ENCODE peak calls at places on chromosomes 3 and 15, in five cellular contexts. One of them, this sample, is unnamed.

GRCh38 chr3:46717447-46718231 is at the start of gene PRSS50:
- DNase-seq in NCI-H748 treated with DMSO at 0.1 percent for 48 hours: no peak
- DNase-seq in activated CD8-positive, alpha-beta memory T cell treated with anti-CD3 and anti-CD28 coated beads, Interleukin-2, amount 50 U/mL, for 4 hours: no peak
- DNase-seq in AG09309: no peak
- DNase-seq in ACHN: peak
- DNase-seq in this sample: no peak

GRCh38 chr3:124107074-124107473 is 115.2 kb upstream of the ROPN1 start:
- DNase-seq in NCI-H748 treated with DMSO at 0.1 percent for 48 hours: no peak
- DNase-seq in ACHN: no peak
- DNase-seq in AG09309: peak
- DNase-seq in activated CD8-positive, alpha-beta memory T cell treated with anti-CD3 and anti-CD28 coated beads, Interleukin-2, amount 50 U/mL, for 4 hours: no peak
- DNase-seq in this sample: no peak

GRCh38 chr3:152185941-152186630 is 82.6 kb upstream of the MBNL1 start:
- DNase-seq in NCI-H748 treated with DMSO at 0.1 percent for 48 hours: no peak
- DNase-seq in ACHN: no peak
- DNase-seq in activated CD8-positive, alpha-beta memory T cell treated with anti-CD3 and anti-CD28 coated beads, Interleukin-2, amount 50 U/mL, for 4 hours: no peak
- DNase-seq in AG09309: peak
- DNase-seq in this sample: no peak

GRCh38 chr3:124504332-124505059 is 225.8 kb upstream of the UMPS start:
- DNase-seq in NCI-H748 treated with DMSO at 0.1 percent for 48 hours: no peak
- DNase-seq in AG09309: peak
- DNase-seq in activated CD8-positive, alpha-beta memory T cell treated with anti-CD3 and anti-CD28 coated beads, Interleukin-2, amount 50 U/mL, for 4 hours: no peak
- DNase-seq in ACHN: no peak
- DNase-seq in this sample: no peak

GRCh38 chr3:11377726-11378125 is 105.5 kb downstream of the ATG7 start:
- DNase-seq in ACHN: no peak
- DNase-seq in AG09309: no peak
- DNase-seq in NCI-H748 treated with DMSO at 0.1 percent for 48 hours: no peak
- DNase-seq in activated CD8-positive, alpha-beta memory T cell treated with anti-CD3 and anti-CD28 coated beads, Interleukin-2, amount 50 U/mL, for 4 hours: no peak
- DNase-seq in this sample: no peak

GRCh38 chr3:86954226-86954625 is 36.7 kb downstream of the VGLL3 start:
- DNase-seq in ACHN: no peak
- DNase-seq in AG09309: no peak
- DNase-seq in activated CD8-positive, alpha-beta memory T cell treated with anti-CD3 and anti-CD28 coated beads, Interleukin-2, amount 50 U/mL, for 4 hours: no peak
- DNase-seq in NCI-H748 treated with DMSO at 0.1 percent for 48 hours: no peak
- DNase-seq in this sample: no peak

GRCh38 chr3:94272030-94272429 is 209.2 kb downstream of the NSUN3 start:
- DNase-seq in NCI-H748 treated with DMSO at 0.1 percent for 48 hours: no peak
- DNase-seq in activated CD8-positive, alpha-beta memory T cell treated with anti-CD3 and anti-CD28 coated beads, Interleukin-2, amount 50 U/mL, for 4 hours: no peak
- DNase-seq in AG09309: no peak
- DNase-seq in ACHN: no peak
- DNase-seq in this sample: no peak

GRCh38 chr3:67561995-67562394 is 92.4 kb downstream of the SUCLG2 start:
- DNase-seq in AG09309: no peak
- DNase-seq in activated CD8-positive, alpha-beta memory T cell treated with anti-CD3 and anti-CD28 coated beads, Interleukin-2, amount 50 U/mL, for 4 hours: no peak
- DNase-seq in ACHN: no peak
- DNase-seq in NCI-H748 treated with DMSO at 0.1 percent for 48 hours: no peak
- DNase-seq in this sample: no peak

GRCh38 chr15:83282859-83283812 is 1.3 kb downstream of the BNC1 start:
- DNase-seq in AG09309: no peak
- DNase-seq in ACHN: peak
- DNase-seq in activated CD8-positive, alpha-beta memory T cell treated with anti-CD3 and anti-CD28 coated beads, Interleukin-2, amount 50 U/mL, for 4 hours: no peak
- DNase-seq in NCI-H748 treated with DMSO at 0.1 percent for 48 hours: no peak
- DNase-seq in this sample: no peak

GRCh38 chr3:195255176-195255500 is 15.8 kb downstream of the XXYLT1 start:
- DNase-seq in AG09309: no peak
- DNase-seq in activated CD8-positive, alpha-beta memory T cell treated with anti-CD3 and anti-CD28 coated beads, Interleukin-2, amount 50 U/mL, for 4 hours: no peak
- DNase-seq in NCI-H748 treated with DMSO at 0.1 percent for 48 hours: no peak
- DNase-seq in ACHN: no peak
- DNase-seq in this sample: no peak

GRCh38 chr15:68820589-68821189 is at the start of gene ANP32A:
- DNase-seq in activated CD8-positive, alpha-beta memory T cell treated with anti-CD3 and anti-CD28 coated beads, Interleukin-2, amount 50 U/mL, for 4 hours: peak
- DNase-seq in NCI-H748 treated with DMSO at 0.1 percent for 48 hours: peak
- DNase-seq in AG09309: peak
- DNase-seq in ACHN: peak
- DNase-seq in this sample: peak

GRCh38 chr3:194184265-194184751 is 48.4 kb downstream of the HES1 start:
- DNase-seq in activated CD8-positive, alpha-beta memory T cell treated with anti-CD3 and anti-CD28 coated beads, Interleukin-2, amount 50 U/mL, for 4 hours: no peak
- DNase-seq in NCI-H748 treated with DMSO at 0.1 percent for 48 hours: peak
- DNase-seq in ACHN: no peak
- DNase-seq in AG09309: no peak
- DNase-seq in this sample: no peak

GRCh38 chr3:9794400-9794799 is 1.5 kb downstream of the ARPC4 start:
- DNase-seq in ACHN: no peak
- DNase-seq in activated CD8-positive, alpha-beta memory T cell treated with anti-CD3 and anti-CD28 coated beads, Interleukin-2, amount 50 U/mL, for 4 hours: no peak
- DNase-seq in NCI-H748 treated with DMSO at 0.1 percent for 48 hours: no peak
- DNase-seq in AG09309: no peak
- DNase-seq in this sample: no peak

This sample was measured in H54.